ENCODE peak calls at places on chromosomes 13 and 19, in nine cellular contexts. E is SK-N-SH; F is suprapubic skin; W is effector memory CD4-positive, alpha-beta T cell; S is A549; N is right cardiac atrium; C is ovary; T is IMR-90; X is upper lobe of left lung. R is an unnamed sample.

GRCh38 chr13:48068952-48069351 is 26.0 kb downstream of the MED4 start:
- DNase-seq in C (no peak), S (no peak), F (no peak), X (no peak), E (no peak), T (no peak), N (no peak), W (no peak), R (no peak)

GRCh38 chr19:50735869-50736268 is 12.7 kb downstream of the CLEC11A start:
- DNase-seq in C (no peak), E (no peak), N (no peak), S (no peak), F (no peak), X (no peak), W (no peak), T (no peak), R (no peak)

GRCh38 chr19:50959731-50960500 is 7.1 kb upstream of the KLK5 start:
- DNase-seq in E (no peak), F (no peak), N (no peak), W (no peak), C (no peak), T (no peak), S (peak), X (no peak), R (no peak)

GRCh38 chr19:49423985-49424303 is 703 bp upstream of the PTH2 start:
- DNase-seq in S (no peak), N (no peak), F (no peak), T (no peak), E (no peak), W (no peak), C (no peak), X (no peak), R (no peak)

GRCh38 chr13:25846227-25846984 is 205.4 kb downstream of the SHISA2 start:
- DNase-seq in C (no peak), N (no peak), T (no peak), W (no peak), X (no peak), S (no peak), F (no peak), E (no peak), R (no peak)

GRCh38 chr13:102555914-102556553 is 40.8 kb upstream of the TPP2 start:
- DNase-seq in W (no peak), X (no peak), F (no peak), S (peak), T (peak), C (no peak), N (no peak), E (peak), R (peak)

GRCh38 chr13:36344173-36344572 is 2.0 kb downstream of the SPART start:
- DNase-seq in E (no peak), N (no peak), S (peak), C (peak), X (no peak), F (no peak), T (peak), W (no peak), R (no peak)

GRCh38 chr13:63086286-63086685 is 1670.6 kb upstream of the PCDH20 start:
- DNase-seq in N (no peak), X (no peak), F (no peak), C (no peak), T (no peak), E (no peak), S (no peak), W (no peak), R (no peak)

GRCh38 chr13:64248371-64249065 is 2832.9 kb upstream of the PCDH20 start:
- DNase-seq in F (no peak), X (no peak), N (no peak), S (no peak), T (peak), E (no peak), W (no peak), C (no peak), R (peak)

GRCh38 chr13:106210327-106210726 is 325.1 kb downstream of the EFNB2 start:
- DNase-seq in X (no peak), N (no peak), E (no peak), W (no peak), S (no peak), C (no peak), F (no peak), T (peak), R (no peak)

GRCh38 chr13:114319441-114319871 is 5.2 kb downstream of the CHAMP1 start:
- DNase-seq in F (no peak), S (no peak), N (no peak), W (no peak), X (no peak), T (peak), E (no peak), C (no peak), R (peak)

GRCh38 chr19:42401365-42402303 is 11.5 kb upstream of the CNFN start:
- DNase-seq in S (peak), N (peak), E (peak), X (peak), F (peak), T (peak), C (peak), W (peak), R (peak)

GRCh38 chr13:91882918-91883317 is 484.5 kb downstream of the GPC5 start:
- DNase-seq in N (no peak), T (no peak), S (no peak), C (no peak), W (no peak), X (no peak), E (no peak), F (no peak), R (no peak)

GRCh38 chr13:91879360-91879759 is 480.9 kb downstream of the GPC5 start:
- DNase-seq in X (no peak), N (no peak), F (no peak), C (no peak), E (no peak), T (no peak), S (no peak), W (no peak), R (no peak)

GRCh38 chr13:91878491-91878890 is 480.1 kb downstream of the GPC5 start:
- DNase-seq in N (no peak), C (no peak), F (no peak), X (no peak), T (no peak), S (no peak), E (no peak), W (no peak), R (no peak)
- H3K27ac ChIP-seq in N (no peak), C (no peak), F (no peak), X (no peak), T (no peak), S (no peak), E (no peak), W (no peak), R (no peak)

GRCh38 chr19:2045501-2046045 is 5.5 kb downstream of the MKNK2 start:
- DNase-seq in E (no peak), T (no peak), S (no peak), C (no peak), N (no peak), W (no peak), X (peak), F (no peak), R (peak)

GRCh38 chr19:2046046-2046907 is 4.8 kb downstream of the MKNK2 start:
- DNase-seq in S (no peak), F (no peak), X (peak), N (no peak), W (no peak), C (no peak), E (no peak), T (no peak), R (no peak)

GRCh38 chr19:2043864-2044708 is 7.0 kb downstream of the MKNK2 start:
- DNase-seq in W (no peak), S (no peak), X (peak), C (peak), E (no peak), F (peak), T (no peak), N (no peak), R (peak)

GRCh38 chr19:2043269-2043641 is 7.8 kb downstream of the MKNK2 start:
- DNase-seq in E (no peak), C (peak), X (peak), W (no peak), T (no peak), S (no peak), F (peak), N (no peak), R (no peak)

GRCh38 chr19:2044709-2045500 is 6.1 kb downstream of the MKNK2 start:
- DNase-seq in E (no peak), X (peak), T (no peak), N (no peak), C (no peak), W (no peak), S (no peak), F (no peak), R (no peak)
- H3K4me3 ChIP-seq in E (no peak), X (no peak), T (no peak), N (no peak), C (no peak), W (no peak), S (no peak), F (peak), R (no peak)

GRCh38 chr13:33286143-33286542 is 588 bp upstream of the STARD13 start:
- DNase-seq in T (no peak), X (no peak), W (no peak), F (no peak), S (no peak), E (no peak), N (no peak), C (no peak), R (no peak)
- H3K27ac ChIP-seq in T (peak), X (peak), W (no peak), F (peak), S (peak), E (peak), N (peak), C (peak), R (peak)

GRCh38 chr19:409515-410242 is 732 bp upstream of the C2CD4C start:
- DNase-seq in F (peak), T (no peak), X (no peak), C (no peak), W (no peak), N (peak), S (no peak), E (peak), R (peak)
- H3K4me3 ChIP-seq in F (peak), T (peak), X (peak), C (peak), W (peak), N (peak), S (peak), E (peak), R (no peak)

DNA sequence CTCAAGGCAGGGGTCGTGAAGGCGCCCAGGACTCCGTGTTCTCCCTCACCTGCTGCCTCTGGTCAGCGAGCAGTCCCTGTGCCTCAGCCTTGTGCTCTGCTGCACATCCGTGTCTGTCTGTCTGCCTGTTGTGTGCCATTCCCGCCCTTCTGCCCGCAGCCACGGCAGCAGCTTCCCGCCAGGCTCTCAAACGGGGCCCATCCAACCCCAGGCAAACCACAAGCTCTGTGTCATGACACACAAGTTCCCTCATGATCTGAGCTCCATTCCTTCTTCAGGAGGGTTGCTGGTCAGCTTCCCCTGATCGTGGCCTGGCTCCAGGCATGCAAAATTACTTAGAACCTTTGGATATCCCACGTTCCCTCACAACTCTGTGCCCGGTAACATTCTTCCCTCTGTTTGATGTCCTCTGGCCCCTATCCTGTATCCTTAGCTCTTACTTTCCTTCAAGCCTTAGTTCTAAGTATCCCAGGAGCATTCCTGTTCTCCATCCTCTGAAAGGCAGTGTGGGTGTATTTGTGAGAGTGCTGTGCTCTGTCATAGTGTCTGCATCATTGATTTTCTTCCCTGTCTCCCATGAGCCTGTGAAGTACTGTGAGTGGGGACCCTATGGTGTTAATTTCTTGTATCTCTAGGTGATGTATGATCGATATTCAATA is 3.2 kb downstream of the GPR183 start:
- DNase-seq in W (peak), C (no peak), T (no peak), E (no peak), S (no peak), F (no peak), X (peak), N (no peak), R (no peak)
- H3K27ac ChIP-seq in W (peak), C (no peak), T (no peak), E (no peak), S (no peak), F (no peak), X (peak), N (no peak), R (no peak)

DNA sequence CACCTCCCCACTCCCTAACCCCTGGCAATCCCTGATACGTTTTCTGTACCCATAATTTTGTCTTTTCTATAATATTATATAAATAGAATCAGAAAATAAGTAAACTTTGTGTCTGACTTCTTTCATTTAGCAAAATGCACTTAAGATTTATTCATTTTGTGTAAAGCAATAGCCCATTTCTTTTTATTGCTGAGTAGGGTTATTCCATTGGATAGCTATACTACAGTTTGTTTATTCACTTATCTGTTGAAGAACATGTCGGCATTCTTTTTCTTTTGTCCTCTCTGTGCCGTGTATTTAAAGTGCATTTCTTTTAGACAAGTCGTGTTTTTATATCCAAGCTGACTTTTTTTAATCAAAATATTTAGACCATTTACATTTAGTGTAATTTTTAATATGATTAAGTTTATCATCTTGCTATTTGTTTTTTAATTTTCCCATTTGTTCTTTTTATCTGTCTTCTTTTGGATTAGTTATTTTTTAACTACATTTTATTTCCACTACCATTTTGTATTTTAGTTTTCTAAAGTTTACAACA is 176.4 kb upstream of the TSHZ3 start:
- DNase-seq in S (no peak), N (no peak), T (no peak), F (no peak), C (no peak), E (no peak), W (no peak), X (no peak), R (no peak)
- H3K4me3 ChIP-seq in S (no peak), N (no peak), T (no peak), F (no peak), C (no peak), E (no peak), W (no peak), X (no peak), R (no peak)

GRCh38 chr13:97268772-97269171 is 46.6 kb downstream of the MBNL2 start:
- DNase-seq in C (no peak), X (peak), N (no peak), E (no peak), S (no peak), W (no peak), F (no peak), T (no peak), R (no peak)

GRCh38 chr13:97264663-97265062 is 42.5 kb downstream of the MBNL2 start:
- DNase-seq in N (no peak), C (no peak), E (no peak), S (no peak), T (no peak), X (no peak), F (no peak), W (no peak), R (no peak)

GRCh38 chr13:97266328-97266727 is 44.2 kb downstream of the MBNL2 start:
- DNase-seq in E (no peak), W (no peak), T (no peak), X (no peak), C (no peak), F (no peak), S (no peak), N (no peak), R (no peak)

GRCh38 chr13:97267418-97268059 is 45.4 kb downstream of the MBNL2 start:
- DNase-seq in F (no peak), X (no peak), T (no peak), E (no peak), C (no peak), W (no peak), N (no peak), S (no peak), R (no peak)

DNA sequence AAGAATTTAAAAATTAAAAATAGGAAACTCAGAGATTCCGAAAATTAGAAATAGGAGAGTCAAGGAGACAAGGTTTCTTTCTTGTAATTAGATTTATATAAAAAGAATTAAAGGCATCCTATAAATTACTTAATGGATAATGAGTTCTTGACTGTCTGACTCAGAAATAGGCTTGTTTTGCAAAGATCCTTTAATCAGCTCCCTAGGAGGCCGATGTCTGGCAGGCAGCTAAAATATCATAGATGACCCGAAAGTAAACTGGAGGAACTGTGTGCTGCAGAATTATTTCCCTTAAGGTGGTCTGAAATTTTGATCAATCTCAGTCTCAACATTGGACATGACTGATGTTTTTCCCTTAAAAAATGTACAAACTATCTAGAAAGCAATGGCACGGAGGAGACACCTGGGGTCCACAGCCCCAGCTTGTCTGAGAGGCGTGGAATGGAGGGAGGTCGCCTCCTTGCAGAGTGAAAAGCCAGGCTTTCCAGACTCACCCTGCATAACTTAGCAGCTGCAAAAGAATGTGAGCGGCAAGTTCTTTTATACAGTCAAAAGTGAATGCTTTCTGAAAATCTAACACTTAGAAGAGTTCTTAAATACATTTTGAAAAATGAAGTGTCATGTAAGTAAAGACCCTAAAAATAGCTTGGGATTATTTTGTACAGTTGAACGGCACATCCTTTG is 44.7 kb downstream of the MBNL2 start:
- DNase-seq in E (no peak), W (no peak), F (no peak), X (no peak), C (no peak), N (no peak), S (no peak), T (no peak), R (no peak)
- H3K27ac ChIP-seq in E (peak), W (no peak), F (no peak), X (peak), C (no peak), N (no peak), S (peak), T (peak), R (no peak)

GRCh38 chr19:55370305-55370988 is at the start of gene IL11:
- DNase-seq in T (peak), S (peak), N (no peak), E (no peak), W (no peak), X (no peak), F (no peak), C (no peak), R (peak)
- H3K4me3 ChIP-seq in T (peak), S (peak), N (peak), E (peak), W (peak), X (no peak), F (peak), C (no peak), R (peak)

DNA sequence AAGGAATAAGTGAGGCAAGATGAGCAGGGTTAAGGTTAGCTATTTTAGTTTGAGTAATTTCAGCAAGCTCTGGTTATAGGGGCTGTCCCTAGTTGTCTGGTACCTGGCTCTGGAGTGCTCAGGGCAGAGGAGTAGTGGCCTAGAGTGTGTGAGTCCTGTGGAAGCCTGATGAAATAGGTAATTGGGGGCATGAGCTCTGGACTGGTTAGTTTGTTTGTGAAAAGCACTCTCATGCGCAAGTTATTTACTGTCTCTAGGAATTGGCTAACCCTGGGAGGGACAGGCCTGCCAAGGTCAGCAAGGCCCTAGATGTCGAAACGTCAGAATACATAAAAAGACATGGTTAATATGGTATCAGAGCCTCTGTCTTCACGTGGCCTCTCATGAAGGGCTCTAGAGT is 900.1 kb downstream of the PCDH17 start:
- DNase-seq in T (no peak), F (no peak), C (no peak), W (no peak), N (no peak), S (no peak), X (no peak), E (no peak), R (no peak)
- H3K27ac ChIP-seq in T (no peak), F (no peak), C (no peak), W (no peak), N (no peak), S (no peak), X (no peak), E (no peak), R (no peak)

GRCh38 chr13:110119943-110120905 is 186.7 kb downstream of the COL4A1 start:
- DNase-seq in S (peak), N (no peak), F (no peak), W (no peak), T (peak), X (no peak), E (no peak), C (no peak), R (no peak)

GRCh38 chr13:110124201-110124600 is 182.8 kb downstream of the COL4A1 start:
- DNase-seq in X (no peak), F (no peak), C (no peak), T (no peak), S (no peak), W (no peak), N (no peak), E (no peak), R (no peak)

GRCh38 chr13:110123041-110123809 is 183.7 kb downstream of the COL4A1 start:
- DNase-seq in T (no peak), S (no peak), W (no peak), X (no peak), E (no peak), N (no peak), F (no peak), C (no peak), R (no peak)

GRCh38 chr13:110118106-110118505 is 188.9 kb downstream of the COL4A1 start:
- DNase-seq in C (no peak), N (no peak), X (peak), S (no peak), E (no peak), W (no peak), F (no peak), T (no peak), R (no peak)

GRCh38 chr13:110121312-110122083 is 185.5 kb downstream of the COL4A1 start:
- DNase-seq in C (no peak), N (no peak), X (no peak), T (no peak), S (no peak), F (no peak), E (no peak), W (no peak), R (no peak)
- H3K4me3 ChIP-seq in C (no peak), N (no peak), X (no peak), T (no peak), S (no peak), F (no peak), E (no peak), W (no peak), R (no peak)

R was measured in SJSA1.